ENCODE peak calls at places on chromosome 22, in five cellular contexts. One of them, this sample, is unnamed.

GRCh38 chr22:49487950-49488349 is 339.7 kb downstream of the BRD1 start:
- DNase-seq in HepG2: no peak
- DNase-seq in transverse colon: no peak
- DNase-seq in mesendoderm: peak
- DNase-seq in SJCRH30: no peak
- DNase-seq in this sample: no peak

GRCh38 chr22:44587004-44587793 is 89.2 kb upstream of the RTL6 start:
- DNase-seq in SJCRH30: peak
- DNase-seq in mesendoderm: peak
- DNase-seq in transverse colon: no peak
- DNase-seq in HepG2: no peak
- DNase-seq in this sample: no peak

GRCh38 chr22:44256085-44256484 is 56.7 kb downstream of the SHISAL1 start:
- DNase-seq in mesendoderm: peak
- DNase-seq in transverse colon: no peak
- DNase-seq in HepG2: no peak
- DNase-seq in SJCRH30: no peak
- DNase-seq in this sample: no peak

GRCh38 chr22:49370841-49371301 is 456.8 kb downstream of the BRD1 start:
- DNase-seq in HepG2: no peak
- DNase-seq in SJCRH30: no peak
- DNase-seq in transverse colon: no peak
- DNase-seq in mesendoderm: no peak
- DNase-seq in this sample: no peak

GRCh38 chr22:44975444-44976262 is 34.2 kb downstream of the PHF21B start:
- DNase-seq in transverse colon: peak
- DNase-seq in mesendoderm: peak
- DNase-seq in HepG2: peak
- DNase-seq in SJCRH30: peak
- DNase-seq in this sample: peak

GRCh38 chr22:29524440-29525191 is 28.9 kb downstream of the THOC5 start:
- DNase-seq in SJCRH30: peak
- DNase-seq in mesendoderm: peak
- DNase-seq in HepG2: peak
- DNase-seq in transverse colon: peak
- DNase-seq in this sample: no peak

GRCh38 chr22:19941365-19942070 is at the start of the genes COMT and TXNRD2:
- DNase-seq in transverse colon: peak
- DNase-seq in SJCRH30: peak
- DNase-seq in mesendoderm: peak
- DNase-seq in HepG2: no peak
- DNase-seq in this sample: peak

GRCh38 chr22:46574993-46575914 is 37.8 kb upstream of the CELSR1 start:
- DNase-seq in SJCRH30: no peak
- DNase-seq in mesendoderm: peak
- DNase-seq in HepG2: peak
- DNase-seq in transverse colon: peak
- DNase-seq in this sample: no peak

GRCh38 chr22:48939441-48940265 is 888.0 kb downstream of the BRD1 start:
- DNase-seq in SJCRH30: no peak
- DNase-seq in HepG2: no peak
- DNase-seq in transverse colon: peak
- DNase-seq in mesendoderm: no peak
- DNase-seq in this sample: no peak

GRCh38 chr22:45807156-45807915 is 135.7 kb downstream of the ATXN10 start:
- DNase-seq in transverse colon: no peak
- DNase-seq in SJCRH30: peak
- DNase-seq in HepG2: no peak
- DNase-seq in mesendoderm: no peak
- DNase-seq in this sample: no peak

GRCh38 chr22:24978308-24978707 is 25.8 kb downstream of the KIAA1671 start:
- DNase-seq in transverse colon: no peak
- DNase-seq in mesendoderm: no peak
- DNase-seq in HepG2: no peak
- DNase-seq in SJCRH30: no peak
- DNase-seq in this sample: no peak

GRCh38 chr22:47053865-47054185 is 291.4 kb downstream of the TBC1D22A start:
- DNase-seq in HepG2: no peak
- DNase-seq in SJCRH30: no peak
- DNase-seq in mesendoderm: no peak
- DNase-seq in transverse colon: no peak
- DNase-seq in this sample: no peak

GRCh38 chr22:29692327-29692640 is 27.5 kb upstream of the CABP7 start:
- DNase-seq in SJCRH30: no peak
- DNase-seq in HepG2: no peak
- DNase-seq in transverse colon: no peak
- DNase-seq in mesendoderm: no peak
- DNase-seq in this sample: no peak

GRCh38 chr22:20245577-20246367 is 22.3 kb downstream of the RTN4R start:
- DNase-seq in SJCRH30: no peak
- DNase-seq in transverse colon: no peak
- DNase-seq in HepG2: no peak
- DNase-seq in mesendoderm: peak
- DNase-seq in this sample: no peak

GRCh38 chr22:31646186-31647019 is 15.6 kb downstream of the PISD start:
- DNase-seq in transverse colon: no peak
- DNase-seq in mesendoderm: peak
- DNase-seq in HepG2: peak
- DNase-seq in SJCRH30: no peak
- DNase-seq in this sample: no peak

GRCh38 chr22:50206599-50206998 is 5.8 kb downstream of the SELENOO start:
- DNase-seq in SJCRH30: peak
- DNase-seq in transverse colon: peak
- DNase-seq in HepG2: peak
- DNase-seq in mesendoderm: peak
- DNase-seq in this sample: no peak

GRCh38 chr22:48662476-48663150 is 1165.1 kb downstream of the BRD1 start:
- DNase-seq in HepG2: no peak
- DNase-seq in transverse colon: no peak
- DNase-seq in mesendoderm: no peak
- DNase-seq in SJCRH30: no peak
- DNase-seq in this sample: no peak

GRCh38 chr22:31148953-31149627 is 8.8 kb upstream of the PLA2G3 start:
- DNase-seq in HepG2: peak
- DNase-seq in SJCRH30: peak
- DNase-seq in mesendoderm: peak
- DNase-seq in transverse colon: peak
- DNase-seq in this sample: peak

GRCh38 chr22:30856699-30857098 is 111.9 kb downstream of the MORC2 start:
- DNase-seq in HepG2: no peak
- DNase-seq in SJCRH30: no peak
- DNase-seq in mesendoderm: no peak
- DNase-seq in transverse colon: no peak
- DNase-seq in this sample: no peak

GRCh38 chr22:46910624-46911023 is 148.2 kb downstream of the TBC1D22A start:
- DNase-seq in mesendoderm: no peak
- DNase-seq in transverse colon: no peak
- DNase-seq in HepG2: no peak
- DNase-seq in SJCRH30: no peak
- DNase-seq in this sample: no peak

GRCh38 chr22:49364398-49364797 is 463.3 kb downstream of the BRD1 start:
- DNase-seq in transverse colon: no peak
- DNase-seq in mesendoderm: no peak
- DNase-seq in SJCRH30: no peak
- DNase-seq in HepG2: no peak
- DNase-seq in this sample: no peak

GRCh38 chr22:44046485-44047141 is 22.5 kb downstream of the PARVB start:
- DNase-seq in mesendoderm: peak
- DNase-seq in HepG2: no peak
- DNase-seq in transverse colon: no peak
- DNase-seq in SJCRH30: no peak
- DNase-seq in this sample: no peak

GRCh38 chr22:24697671-24698082 is 76.8 kb downstream of the PIWIL3 start:
- DNase-seq in mesendoderm: no peak
- DNase-seq in SJCRH30: peak
- DNase-seq in HepG2: no peak
- DNase-seq in transverse colon: peak
- DNase-seq in this sample: no peak

GRCh38 chr22:23401111-23401909 is 178.8 kb downstream of the IGLL1 start:
- DNase-seq in transverse colon: no peak
- DNase-seq in HepG2: no peak
- DNase-seq in SJCRH30: no peak
- DNase-seq in mesendoderm: peak
- DNase-seq in this sample: no peak

GRCh38 chr22:35301370-35301874 is 1.7 kb downstream of the TOM1 start:
- DNase-seq in SJCRH30: no peak
- DNase-seq in mesendoderm: peak
- DNase-seq in transverse colon: peak
- DNase-seq in HepG2: peak
- DNase-seq in this sample: no peak

GRCh38 chr22:29780781-29781676 is 13.9 kb downstream of the UQCR10 start:
- DNase-seq in mesendoderm: peak
- DNase-seq in HepG2: peak
- DNase-seq in SJCRH30: peak
- DNase-seq in transverse colon: no peak
- DNase-seq in this sample: no peak

GRCh38 chr22:49525366-49525765 is 302.3 kb downstream of the BRD1 start:
- DNase-seq in transverse colon: no peak
- DNase-seq in mesendoderm: no peak
- DNase-seq in SJCRH30: no peak
- DNase-seq in HepG2: no peak
- DNase-seq in this sample: no peak

GRCh38 chr22:26054846-26055245 is 114.4 kb upstream of the SEZ6L start:
- DNase-seq in mesendoderm: no peak
- DNase-seq in transverse colon: no peak
- DNase-seq in HepG2: no peak
- DNase-seq in SJCRH30: no peak
- DNase-seq in this sample: no peak

DNA sequence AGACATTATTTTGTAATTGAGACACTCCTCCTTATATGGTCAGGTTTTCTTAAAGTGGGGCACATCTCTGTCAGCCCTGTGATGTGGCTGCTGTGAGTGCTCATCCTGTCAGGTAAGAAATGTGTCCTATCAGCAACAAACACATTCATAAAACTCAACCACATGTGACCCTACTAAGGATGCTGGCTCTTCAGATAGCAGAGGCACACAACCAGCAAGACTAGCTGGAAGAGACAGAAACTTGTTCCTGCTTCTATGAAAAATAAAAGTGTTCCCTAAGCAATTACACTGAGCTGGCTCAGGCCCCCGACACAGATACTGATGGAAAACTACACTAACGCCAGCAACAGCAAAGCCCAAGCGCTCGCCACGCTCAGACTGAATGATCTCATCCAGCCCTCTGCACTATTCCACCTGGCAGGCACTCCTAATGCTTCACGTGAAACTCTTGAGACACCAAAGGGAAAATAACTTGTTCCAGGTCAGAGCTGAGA is 49.8 kb upstream of the CYP2D6 start:
- DNase-seq in HepG2: no peak
- DNase-seq in mesendoderm: no peak
- DNase-seq in SJCRH30: no peak
- DNase-seq in transverse colon: peak
- DNase-seq in this sample: no peak
- H3K27ac ChIP-seq in HepG2: no peak
- H3K27ac ChIP-seq in mesendoderm: no peak
- H3K27ac ChIP-seq in SJCRH30: no peak
- H3K27ac ChIP-seq in transverse colon: peak
- H3K27ac ChIP-seq in this sample: no peak

GRCh38 chr22:37015587-37015878 is 3.7 kb downstream of the TST start:
- DNase-seq in transverse colon: peak
- DNase-seq in SJCRH30: no peak
- DNase-seq in HepG2: no peak
- DNase-seq in mesendoderm: no peak
- DNase-seq in this sample: no peak

GRCh38 chr22:37016134-37016910 is 2.9 kb downstream of the TST start:
- DNase-seq in mesendoderm: no peak
- DNase-seq in transverse colon: peak
- DNase-seq in HepG2: no peak
- DNase-seq in SJCRH30: no peak
- DNase-seq in this sample: no peak

GRCh38 chr22:37012956-37013355 is 6.3 kb downstream of the TST start:
- DNase-seq in SJCRH30: no peak
- DNase-seq in mesendoderm: no peak
- DNase-seq in HepG2: no peak
- DNase-seq in transverse colon: peak
- DNase-seq in this sample: no peak

GRCh38 chr22:37014415-37014806 is 4.8 kb downstream of the TST start:
- DNase-seq in mesendoderm: no peak
- DNase-seq in transverse colon: no peak
- DNase-seq in HepG2: no peak
- DNase-seq in SJCRH30: no peak
- DNase-seq in this sample: no peak

DNA sequence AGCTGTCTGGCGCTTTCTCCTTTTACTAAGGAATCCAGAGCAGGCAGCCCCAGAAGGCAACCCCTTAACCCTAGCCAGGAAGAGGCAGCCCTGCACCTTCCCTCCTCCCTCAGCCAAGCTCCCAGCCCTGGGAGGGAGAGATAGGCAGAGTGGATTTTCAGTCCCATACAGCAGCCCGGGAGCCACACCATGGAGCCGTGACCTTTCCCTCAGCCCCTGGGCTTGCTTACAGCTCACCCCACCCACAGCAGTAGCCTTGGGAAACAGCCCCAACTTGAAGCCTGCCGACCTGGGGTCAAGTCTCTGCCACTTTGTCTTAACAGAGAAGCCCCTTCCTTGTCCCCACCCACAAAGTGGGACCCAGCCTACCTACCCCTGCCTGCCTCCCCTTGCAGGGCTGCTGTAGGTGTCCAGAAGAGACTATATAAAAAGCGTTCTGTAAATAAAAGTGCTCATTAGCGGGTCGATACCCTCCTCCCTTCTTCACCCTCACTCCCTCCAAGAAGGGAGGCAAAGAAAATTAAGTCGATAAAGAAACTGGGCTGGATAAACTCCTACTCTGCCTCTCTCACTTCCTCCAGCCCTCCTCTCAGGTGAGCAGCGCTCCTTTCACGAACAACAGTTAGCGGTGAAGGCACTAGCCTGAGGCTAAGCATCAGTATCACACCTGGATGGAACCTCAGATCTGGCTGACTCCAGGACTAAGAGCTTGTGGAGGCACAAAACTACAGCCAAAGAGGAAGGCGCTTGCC is 4.2 kb downstream of the TST start:
- DNase-seq in transverse colon: peak
- DNase-seq in mesendoderm: no peak
- DNase-seq in SJCRH30: no peak
- DNase-seq in HepG2: no peak
- DNase-seq in this sample: no peak
- H3K27ac ChIP-seq in transverse colon: peak
- H3K27ac ChIP-seq in mesendoderm: no peak
- H3K27ac ChIP-seq in SJCRH30: no peak
- H3K27ac ChIP-seq in HepG2: no peak
- H3K27ac ChIP-seq in this sample: peak

GRCh38 chr22:37672920-37673453 is 2.4 kb upstream of the LGALS1 start:
- DNase-seq in transverse colon: peak
- DNase-seq in HepG2: no peak
- DNase-seq in SJCRH30: no peak
- DNase-seq in mesendoderm: no peak
- DNase-seq in this sample: no peak
- H3K27ac ChIP-seq in transverse colon: peak
- H3K27ac ChIP-seq in HepG2: no peak
- H3K27ac ChIP-seq in SJCRH30: no peak
- H3K27ac ChIP-seq in mesendoderm: no peak
- H3K27ac ChIP-seq in this sample: no peak

DNA sequence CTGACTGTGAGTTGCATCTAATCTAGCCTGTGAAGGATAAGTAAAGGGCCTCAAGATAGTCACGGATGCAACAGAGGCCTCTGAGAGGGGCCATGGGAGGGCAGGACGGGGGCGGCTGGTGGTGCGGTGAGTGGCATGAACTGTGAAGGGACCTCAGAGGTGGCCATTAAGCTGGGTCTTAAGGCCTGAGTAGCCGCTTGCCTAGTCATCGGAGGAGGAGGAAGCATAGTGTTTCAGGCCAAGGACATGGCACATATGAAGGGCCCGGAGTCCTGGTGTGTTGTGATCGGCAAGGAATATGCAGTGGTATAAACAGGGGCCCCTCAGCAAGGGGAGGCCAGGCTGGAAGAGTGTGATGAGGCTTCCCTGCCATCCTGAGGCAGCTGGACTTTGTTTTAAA is 51.8 kb downstream of the TRIOBP start:
- DNase-seq in mesendoderm: no peak
- DNase-seq in transverse colon: no peak
- DNase-seq in SJCRH30: no peak
- DNase-seq in HepG2: no peak
- DNase-seq in this sample: no peak
- H3K27ac ChIP-seq in mesendoderm: no peak
- H3K27ac ChIP-seq in transverse colon: peak
- H3K27ac ChIP-seq in SJCRH30: no peak
- H3K27ac ChIP-seq in HepG2: no peak
- H3K27ac ChIP-seq in this sample: no peak